ENCODE peak calls at places on chromosomes 11 and 22, in nine cellular contexts. D is GM12891; Z is fibroblast of mammary gland; O is dorsolateral prefrontal cortex; E is globus pallidus; B is kidney epithelial cell; Y is stimulated activated CD4-positive, alpha-beta T cell treated with anti-CD3 and anti-CD28 coated beads, Interleukin-15, amount 100 ng/mL, for 24 hours; T is T-helper 9 cell; X is C1 segment of cervical spinal cord. H is an unnamed sample.
A peak's percentile ranks its signal among the peaks of the same experiment; 100 is the strongest.

GRCh38 chr11:13289081-13289480 is 11.5 kb downstream of the BMAL1 start:
- DNase-seq in X (no peak), T (no peak), Z (peak; percentile 37), B (no peak), E (no peak), D (no peak), O (no peak), Y (no peak), H (no peak)

GRCh38 chr22:42991010-42991651 is 23.8 kb downstream of the PACSIN2 start:
- DNase-seq in O (no peak), X (no peak), E (no peak), B (peak; percentile 77), Z (peak; percentile 96), Y (no peak), D (no peak), T (no peak), H (peak; percentile 51)

GRCh38 chr22:24157783-24158170 is 23.5 kb upstream of the SUSD2 start:
- DNase-seq in Z (peak; percentile 24), O (peak; percentile 87), X (no peak), D (no peak), Y (no peak), B (no peak), E (no peak), T (no peak), H (no peak)

GRCh38 chr11:69049490-69049867 is 747 bp downstream of the TPCN2 start:
- DNase-seq in Y (peak; percentile 41), T (no peak), E (no peak), X (no peak), B (no peak), Z (no peak), O (no peak), D (no peak), H (no peak)

GRCh38 chr22:49320714-49321476 is 506.8 kb downstream of the BRD1 start:
- DNase-seq in B (no peak), D (no peak), Y (no peak), E (no peak), T (no peak), X (no peak), Z (no peak), O (no peak), H (no peak)

GRCh38 chr11:68843703-68844312 is 2.1 kb upstream of the CPT1A start:
- DNase-seq in T (peak; percentile 61), O (no peak), D (peak; percentile 71), Z (no peak), Y (peak; percentile 85), X (no peak), E (no peak), B (no peak), H (no peak)

GRCh38 chr11:47797633-47798032 is 30.5 kb upstream of the FNBP4 start:
- DNase-seq in T (no peak), Y (peak; percentile 70), O (no peak), D (no peak), E (no peak), X (no peak), Z (peak; percentile 86), B (peak; percentile 29), H (peak; percentile 20)

GRCh38 chr11:79249341-79249993 is 191.4 kb downstream of the TENM4 start:
- DNase-seq in B (no peak), X (no peak), Z (peak; percentile 73), E (no peak), D (no peak), T (no peak), O (no peak), Y (no peak), H (no peak)

GRCh38 chr11:3225159-3225758 is 6.6 kb upstream of the MRGPRG start:
- DNase-seq in X (no peak), O (no peak), D (no peak), B (no peak), E (no peak), Y (no peak), T (no peak), Z (no peak), H (no peak)

GRCh38 chr11:72553748-72554147 is 119.4 kb upstream of the CLPB start:
- DNase-seq in D (no peak), B (no peak), X (no peak), T (peak; percentile 15), Z (no peak), E (no peak), O (no peak), Y (peak; percentile 41), H (no peak)

GRCh38 chr11:79097279-79097875 is 343.5 kb downstream of the TENM4 start:
- DNase-seq in Z (peak; percentile 52), T (no peak), E (no peak), Y (no peak), B (no peak), X (no peak), O (no peak), D (no peak), H (no peak)

GRCh38 chr11:74444173-74444832 is 23.0 kb downstream of the KCNE3 start:
- DNase-seq in Y (no peak), B (no peak), O (no peak), Z (no peak), E (no peak), X (no peak), T (no peak), D (no peak), H (no peak)

GRCh38 chr22:33083212-33083611 is 25.0 kb upstream of the SYN3 start:
- DNase-seq in D (no peak), T (no peak), X (no peak), Z (peak; percentile 13), B (no peak), E (no peak), O (no peak), Y (no peak), H (no peak)

GRCh38 chr22:42680648-42681047 is 31.5 kb upstream of the CYB5R3 start:
- DNase-seq in B (peak; percentile 87), T (no peak), Z (peak; percentile 98), E (no peak), Y (peak; percentile 27), O (no peak), D (no peak), X (no peak), H (peak; percentile 86)

GRCh38 chr11:110991621-110992355 is 253.7 kb upstream of the POU2AF2 start:
- DNase-seq in O (no peak), T (no peak), D (no peak), Z (peak; percentile 91), X (peak; percentile 18), B (no peak), E (peak; percentile 55), Y (no peak), H (no peak)

GRCh38 chr11:70410276-70410675 is 11.9 kb downstream of the CTTN start:
- DNase-seq in Y (no peak), B (no peak), E (peak; percentile 51), Z (no peak), O (no peak), X (no peak), T (no peak), D (no peak), H (no peak)

GRCh38 chr22:49924113-49924833 is 5.8 kb downstream of the CRELD2 start:
- DNase-seq in Z (no peak), B (no peak), T (no peak), E (no peak), X (no peak), Y (no peak), D (no peak), O (no peak), H (no peak)

GRCh38 chr11:72646472-72646871 is 27.8 kb downstream of the PDE2A start:
- DNase-seq in T (no peak), Y (no peak), E (no peak), Z (no peak), D (no peak), B (no peak), O (no peak), X (no peak), H (no peak)

GRCh38 chr11:60947666-60948065 is 4.3 kb downstream of the SLC15A3 start:
- DNase-seq in B (no peak), D (no peak), Y (no peak), X (peak; percentile 39), T (no peak), O (no peak), Z (no peak), E (peak; percentile 40), H (no peak)

GRCh38 chr11:119373917-119374631 is 7.4 kb downstream of the USP2 start:
- DNase-seq in X (peak; percentile 61), T (peak; percentile 38), B (no peak), O (peak; percentile 92), E (peak; percentile 91), Y (peak; percentile 55), Z (peak; percentile 82), D (no peak), H (peak; percentile 56)

GRCh38 chr11:69746780-69747742 is 28.1 kb downstream of the FGF4 start:
- DNase-seq in Y (no peak), E (no peak), T (no peak), D (no peak), O (no peak), X (no peak), B (no peak), Z (no peak), H (no peak)

GRCh38 chr11:118135051-118135795 is 17.4 kb downstream of the SCN4B start:
- DNase-seq in Z (no peak), X (no peak), D (no peak), B (no peak), E (no peak), O (no peak), T (no peak), Y (no peak), H (no peak)

GRCh38 chr11:46338636-46338987 is 8.7 kb upstream of the DGKZ start:
- DNase-seq in Y (peak; percentile 27), O (no peak), Z (peak; percentile 23), X (no peak), D (no peak), B (no peak), T (no peak), E (no peak), H (no peak)

GRCh38 chr22:22770280-22770871 is 117.2 kb upstream of the IGLL5 start:
- DNase-seq in D (no peak), E (no peak), T (peak; percentile 50), X (no peak), B (no peak), Z (peak; percentile 34), O (no peak), Y (peak; percentile 60), H (peak; percentile 7)

GRCh38 chr11:70204466-70204799 is 1.3 kb downstream of the FADD start:
- DNase-seq in D (no peak), O (no peak), Z (no peak), X (no peak), T (no peak), B (no peak), Y (peak; percentile 21), E (no peak), H (no peak)

GRCh38 chr11:75160328-75160757 is 9.4 kb downstream of the SLCO2B1 start:
- DNase-seq in T (no peak), X (no peak), Y (no peak), B (no peak), Z (no peak), E (no peak), O (no peak), D (no peak), H (no peak)

GRCh38 chr11:12008790-12009616 is 577 bp upstream of the DKK3 start:
- DNase-seq in B (no peak), Y (no peak), E (no peak), O (no peak), Z (no peak), T (peak; percentile 1), X (peak; percentile 38), D (no peak), H (no peak)

GRCh38 chr11:43644626-43645299 is 35.8 kb upstream of the HSD17B12 start:
- DNase-seq in X (no peak), D (no peak), B (no peak), E (no peak), O (no peak), Z (peak; percentile 52), Y (peak; percentile 3), T (no peak), H (no peak)

GRCh38 chr11:24683578-24683977 is 186.7 kb downstream of the LUZP2 start:
- DNase-seq in D (no peak), X (no peak), Z (no peak), O (no peak), B (no peak), E (no peak), Y (no peak), T (no peak), H (no peak)

GRCh38 chr22:22085702-22086500 is 103.3 kb upstream of the TOP3B start:
- DNase-seq in O (no peak), Y (no peak), X (no peak), T (no peak), E (no peak), D (no peak), Z (peak; percentile 62), B (no peak), H (peak; percentile 16)

GRCh38 chr11:75652936-75653335 is 15.9 kb downstream of the MAP6 start:
- DNase-seq in Y (no peak), Z (peak; percentile 44), E (no peak), B (no peak), D (no peak), O (no peak), X (no peak), T (no peak), H (no peak)